ENCODE peak calls at places on chromosomes 11 and 22, in five cellular contexts. P, R, F, Q and Z are unnamed samples.

GRCh38 chr11:36164522-36165250 is 124.5 kb downstream of the COMMD9 start:
- DNase-seq in P (no peak), R (peak), F (no peak), Q (no peak), Z (no peak)

GRCh38 chr22:29217827-29218757 is 12.4 kb downstream of the EMID1 start:
- DNase-seq in P (no peak), R (no peak), F (no peak), Q (no peak), Z (no peak)

GRCh38 chr11:57244911-57245310 is 7.9 kb upstream of the APLNR start:
- DNase-seq in P (no peak), R (no peak), F (no peak), Q (no peak), Z (no peak)

GRCh38 chr11:129960216-129961214 is 42.1 kb downstream of the PRDM10 start:
- DNase-seq in P (peak), R (peak), F (no peak), Q (no peak), Z (peak)

GRCh38 chr11:71244116-71244815 is 8.1 kb downstream of the SHANK2 start:
- DNase-seq in P (no peak), R (peak), F (no peak), Q (no peak), Z (no peak)

GRCh38 chr22:38957046-38957770 is at the start of gene APOBEC3A:
- DNase-seq in P (no peak), R (no peak), F (no peak), Q (no peak), Z (no peak)

GRCh38 chr11:127003260-127003981 is 2.9 kb upstream of the KIRREL3 start:
- DNase-seq in P (peak), R (peak), F (no peak), Q (peak), Z (no peak)

GRCh38 chr11:129313588-129314288 is 61.9 kb upstream of the BARX2 start:
- DNase-seq in P (no peak), R (peak), F (no peak), Q (no peak), Z (no peak)

GRCh38 chr11:13602844-13603243 is 65.6 kb upstream of the FAR1 start:
- DNase-seq in P (no peak), R (no peak), F (no peak), Q (no peak), Z (no peak)

GRCh38 chr11:133576351-133576750 is 44.0 kb upstream of the OPCML start:
- DNase-seq in P (no peak), R (no peak), F (no peak), Q (peak), Z (no peak)

GRCh38 chr11:119315139-119316016 is 1.6 kb downstream of the MCAM start:
- DNase-seq in P (no peak), R (no peak), F (no peak), Q (no peak), Z (no peak)

GRCh38 chr11:79007811-79008294 is 433.0 kb downstream of the TENM4 start:
- DNase-seq in P (no peak), R (no peak), F (no peak), Q (no peak), Z (no peak)

GRCh38 chr11:43119275-43119970 is 192.4 kb upstream of the API5 start:
- DNase-seq in P (no peak), R (no peak), F (no peak), Q (no peak), Z (no peak)

GRCh38 chr11:133403900-133404299 is 128.4 kb downstream of the OPCML start:
- DNase-seq in P (no peak), R (no peak), F (no peak), Q (peak), Z (no peak)

GRCh38 chr22:44729391-44730012 is 22.9 kb upstream of the ARHGAP8 start:
- DNase-seq in P (no peak), R (peak), F (no peak), Q (no peak), Z (no peak)

GRCh38 chr22:21972293-21972779 is 10.3 kb downstream of the TOP3B start:
- DNase-seq in P (peak), R (peak), F (no peak), Q (peak), Z (peak)

GRCh38 chr11:73507086-73507485 is 90.8 kb downstream of the FAM168A start:
- DNase-seq in P (no peak), R (peak), F (no peak), Q (no peak), Z (no peak)

GRCh38 chr11:1125803-1126202 is 31.9 kb upstream of the MUC5AC start:
- DNase-seq in P (no peak), R (no peak), F (no peak), Q (no peak), Z (no peak)

GRCh38 chr11:9624448-9624847 is 39.4 kb upstream of the SWAP70 start:
- DNase-seq in P (no peak), R (no peak), F (no peak), Q (no peak), Z (no peak)

GRCh38 chr22:42280140-42280539 is 9.7 kb upstream of the TCF20 start:
- DNase-seq in P (no peak), R (no peak), F (no peak), Q (no peak), Z (no peak)

GRCh38 chr22:36160499-36160942 is at the start of gene APOL3:
- DNase-seq in P (no peak), R (peak), F (no peak), Q (no peak), Z (no peak)

GRCh38 chr22:37043828-37044538 is 7.6 kb upstream of the KCTD17 start:
- DNase-seq in P (peak), R (peak), F (no peak), Q (peak), Z (peak)

GRCh38 chr11:116485425-116485824 is 287.4 kb downstream of the BUD13 start:
- DNase-seq in P (no peak), R (no peak), F (no peak), Q (no peak), Z (peak)

GRCh38 chr11:116558504-116559252 is 214.1 kb downstream of the BUD13 start:
- DNase-seq in P (no peak), R (peak), F (no peak), Q (no peak), Z (no peak)

GRCh38 chr22:40040927-40041326 is 46.2 kb downstream of the FAM83F start:
- DNase-seq in P (no peak), R (no peak), F (no peak), Q (peak), Z (no peak)

GRCh38 chr22:50035976-50036375 is 22.1 kb downstream of the TTLL8 start:
- DNase-seq in P (no peak), R (no peak), F (no peak), Q (no peak), Z (no peak)

GRCh38 chr11:92125316-92125715 is 99.3 kb upstream of the FAT3 start:
- DNase-seq in P (no peak), R (no peak), F (no peak), Q (no peak), Z (no peak)

GRCh38 chr11:95138448-95138847 is 48.8 kb downstream of the ENDOD1 start:
- DNase-seq in P (no peak), R (no peak), F (no peak), Q (peak), Z (no peak)

GRCh38 chr11:19763315-19763714 is 50.7 kb downstream of the NAV2 start:
- DNase-seq in P (no peak), R (no peak), F (no peak), Q (no peak), Z (no peak)

GRCh38 chr11:134207538-134208239 is 16.1 kb downstream of the NCAPD3 start:
- DNase-seq in P (no peak), R (no peak), F (no peak), Q (peak), Z (peak)

GRCh38 chr11:73648629-73649046 is 2.3 kb downstream of the PLEKHB1 start:
- DNase-seq in P (no peak), R (no peak), F (no peak), Q (no peak), Z (peak)

GRCh38 chr11:59754494-59754858 is 700 bp upstream of the STX3 start:
- DNase-seq in P (no peak), R (peak), F (no peak), Q (peak), Z (no peak)

GRCh38 chr11:19821412-19821875 is 108.8 kb downstream of the NAV2 start:
- DNase-seq in P (no peak), R (no peak), F (no peak), Q (no peak), Z (peak)

GRCh38 chr22:44462246-44463015 is 35.6 kb downstream of the RTL6 start:
- DNase-seq in P (no peak), R (no peak), F (no peak), Q (no peak), Z (no peak)

GRCh38 chr22:20021196-20022181 is 579 bp downstream of the TANGO2 start:
- DNase-seq in P (no peak), R (peak), F (no peak), Q (peak), Z (peak)

GRCh38 chr11:121132211-121132976 is 31.4 kb downstream of the TECTA start:
- DNase-seq in P (peak), R (no peak), F (no peak), Q (no peak), Z (no peak)

GRCh38 chr11:121127809-121128208 is 26.8 kb downstream of the TECTA start:
- DNase-seq in P (no peak), R (no peak), F (no peak), Q (no peak), Z (no peak)

GRCh38 chr11:121131656-121132055 is 30.6 kb downstream of the TECTA start:
- DNase-seq in P (no peak), R (no peak), F (no peak), Q (no peak), Z (no peak)

GRCh38 chr11:121133046-121133445 is 32.0 kb downstream of the TECTA start:
- DNase-seq in P (no peak), R (no peak), F (no peak), Q (no peak), Z (no peak)

GRCh38 chr11:121129362-121130340 is 28.6 kb downstream of the TECTA start:
- DNase-seq in P (no peak), R (no peak), F (no peak), Q (no peak), Z (no peak)
- TF ChIP-seq MAFK in P (no peak), R (no peak), F (no peak), Q (no peak), Z (no peak)

DNA sequence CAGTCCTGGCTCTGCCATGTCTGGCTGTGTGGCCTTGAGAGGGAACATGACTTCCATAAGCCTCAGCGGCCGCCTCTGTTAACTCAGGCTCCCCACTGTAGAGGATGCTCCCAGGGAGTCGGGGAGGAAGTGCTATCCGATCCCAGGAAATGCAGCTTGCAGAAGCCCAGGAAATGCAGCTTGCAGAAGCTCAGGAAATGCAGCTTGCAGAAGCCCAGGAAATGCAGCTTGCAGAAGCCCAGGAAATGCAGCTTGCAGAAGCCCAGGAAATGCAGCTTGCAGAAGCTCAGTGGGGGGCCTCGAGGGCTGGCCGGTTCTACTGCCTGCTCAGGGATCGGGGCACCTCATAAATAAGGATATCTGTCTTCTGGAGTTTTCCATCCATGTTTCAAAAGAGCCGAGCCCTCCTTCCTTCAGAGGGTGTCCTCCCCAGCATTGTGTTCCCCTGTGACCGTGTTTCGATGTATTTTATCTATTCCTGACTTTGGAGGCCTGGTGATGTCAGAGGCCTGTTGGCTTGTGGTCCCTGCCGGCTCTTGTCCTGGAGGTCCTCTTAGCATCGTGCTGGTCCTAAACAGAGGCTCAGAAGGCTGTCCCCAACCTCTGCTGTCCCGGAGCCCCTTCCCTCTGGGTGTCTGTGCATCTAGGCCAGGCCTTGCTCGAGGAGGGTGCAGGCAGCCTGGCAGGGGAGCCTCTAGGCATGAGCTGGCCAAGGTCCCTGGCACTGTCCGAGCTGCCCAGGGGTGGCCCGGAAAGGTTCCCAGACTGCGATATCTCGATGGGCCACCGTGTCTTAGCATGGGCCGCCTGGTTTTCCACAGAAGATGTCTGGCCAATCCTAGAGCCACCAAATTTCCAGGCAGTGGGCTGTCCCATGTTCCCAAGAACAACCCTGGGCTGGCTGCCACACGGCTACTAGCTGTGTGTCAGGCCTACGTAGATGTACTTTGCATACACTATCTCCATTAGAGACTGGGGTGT is 24.9 kb upstream of the SMIM38 start:
- DNase-seq in P (no peak), R (no peak), F (no peak), Q (no peak), Z (no peak)
- TF ChIP-seq MAFK in P (no peak), R (no peak), F (no peak), Q (no peak), Z (no peak)

GRCh38 chr11:118046964-118047700 is 29.7 kb upstream of the TMPRSS4 start:
- DNase-seq in P (no peak), R (no peak), F (no peak), Q (no peak), Z (no peak)

GRCh38 chr11:118047749-118048148 is 29.1 kb upstream of the TMPRSS4 start:
- DNase-seq in P (no peak), R (no peak), F (no peak), Q (no peak), Z (no peak)

GRCh38 chr11:118050208-118050891 is 26.5 kb upstream of the TMPRSS4 start:
- DNase-seq in P (no peak), R (no peak), F (no peak), Q (no peak), Z (no peak)

GRCh38 chr11:118049771-118050170 is 27.1 kb upstream of the TMPRSS4 start:
- DNase-seq in P (no peak), R (no peak), F (no peak), Q (no peak), Z (no peak)

DNA sequence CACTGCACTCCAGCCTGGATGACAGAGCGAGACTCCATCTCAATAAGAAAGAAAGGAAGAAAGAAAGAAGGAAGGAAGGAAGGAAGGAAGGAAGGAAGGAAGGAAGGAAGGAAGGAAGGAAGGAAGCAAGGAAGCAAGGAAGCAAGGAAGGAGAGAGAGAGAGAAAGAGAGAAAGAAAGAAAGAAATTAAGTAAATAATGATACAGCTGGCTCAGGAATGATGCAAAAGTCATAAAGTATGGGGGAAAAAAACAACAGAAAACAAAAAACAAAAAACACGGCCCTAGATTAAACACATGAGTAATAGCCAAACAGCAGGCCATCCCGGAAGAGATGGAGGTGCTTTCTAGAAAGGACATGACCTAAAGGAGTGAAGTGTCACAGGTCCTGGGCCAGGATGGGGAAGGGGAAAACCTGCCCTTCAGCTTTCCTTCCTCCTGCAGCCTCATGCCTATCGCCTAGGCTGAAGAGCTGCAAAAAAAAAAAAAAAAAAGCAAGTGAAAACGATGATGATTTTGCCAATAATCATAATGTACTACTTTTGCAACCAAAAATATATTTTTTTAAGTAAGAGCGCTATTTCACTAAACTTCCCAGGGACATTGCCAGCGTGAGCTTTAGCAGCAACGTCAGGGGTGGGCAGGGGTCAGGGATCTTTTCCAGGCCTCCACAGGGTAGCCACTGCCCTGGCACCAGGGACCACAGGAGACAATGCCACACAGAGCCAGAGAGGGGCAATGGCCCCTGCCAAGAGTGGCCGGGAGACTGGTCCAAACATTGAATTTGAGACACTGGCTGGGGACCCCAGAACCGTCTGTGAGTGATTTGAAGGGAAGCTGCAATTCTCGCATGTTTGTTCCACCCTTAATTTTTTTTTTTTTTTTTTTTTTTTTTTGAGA is 28.2 kb upstream of the TMPRSS4 start:
- DNase-seq in P (no peak), R (no peak), F (no peak), Q (no peak), Z (no peak)
- TF ChIP-seq MAFK in P (no peak), R (no peak), F (no peak), Q (no peak), Z (no peak)

DNA sequence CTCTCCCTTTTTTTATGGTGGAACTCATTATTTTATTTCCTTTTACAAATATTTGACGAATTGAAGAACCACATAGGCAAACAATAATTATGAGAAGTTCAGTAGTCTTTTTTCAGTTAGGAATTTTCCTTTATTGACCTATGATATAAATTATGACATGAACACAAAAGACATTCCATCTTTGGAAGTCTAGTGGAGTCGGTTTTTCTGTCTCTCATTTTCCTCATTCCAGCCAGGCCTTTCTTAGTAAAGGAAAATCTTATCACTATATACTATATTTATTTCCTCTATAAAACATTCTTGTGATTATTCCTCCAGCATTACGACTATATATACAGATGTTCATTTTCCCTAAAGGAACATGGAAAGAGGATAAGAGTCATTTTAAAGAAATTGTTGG is 1046.1 kb downstream of the DLG2 start:
- DNase-seq in P (no peak), R (no peak), F (no peak), Q (no peak), Z (no peak)
- TF ChIP-seq MAFK in P (no peak), R (no peak), F (no peak), Q (no peak), Z (no peak)

DNA sequence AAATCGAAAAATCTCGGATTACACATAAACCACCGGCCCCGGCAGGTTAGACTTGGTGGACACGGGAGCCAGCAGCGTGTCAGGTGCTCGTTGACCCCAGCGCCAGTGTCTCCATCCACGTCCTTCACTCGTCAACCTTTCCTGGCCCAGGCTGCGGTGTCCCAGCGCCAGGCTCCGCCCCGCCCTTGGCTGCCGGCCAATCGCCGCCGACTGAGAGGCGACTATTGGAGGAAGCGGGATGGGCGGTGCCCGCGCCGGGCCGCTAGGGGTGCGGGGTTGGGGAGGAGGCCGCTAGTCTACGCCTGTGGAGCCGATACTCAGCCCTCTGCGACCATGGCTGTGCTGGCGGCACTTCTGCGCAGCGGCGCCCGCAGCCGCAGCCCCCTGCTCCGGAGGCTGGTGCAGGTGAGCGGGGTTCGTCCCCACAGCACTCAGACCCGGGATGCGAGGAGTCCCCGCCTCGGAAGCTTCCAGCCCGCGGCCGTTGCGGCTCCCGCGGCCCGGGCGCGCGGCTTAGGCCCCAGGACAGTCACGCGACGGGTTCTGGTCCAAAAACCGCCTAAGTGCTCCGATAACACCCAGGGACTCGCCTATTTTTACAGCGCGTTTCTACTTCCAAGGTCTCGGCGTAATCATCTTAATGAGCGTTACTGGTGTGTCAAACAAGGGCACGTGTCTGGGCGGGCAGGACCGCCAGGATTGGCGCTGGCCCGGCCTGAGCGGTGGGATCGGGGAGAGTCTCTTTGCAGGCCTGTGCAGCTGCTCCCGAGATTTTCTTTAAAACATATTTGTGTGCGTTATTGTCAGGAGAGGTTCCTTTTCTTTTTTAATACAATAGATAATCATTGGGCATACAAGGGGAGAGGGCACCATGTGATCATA is at the start of gene ACAT1:
- DNase-seq in P (peak), R (peak), F (peak), Q (peak), Z (peak)
- TF ChIP-seq MAFK in P (no peak), R (no peak), F (no peak), Q (no peak), Z (no peak)

DNA sequence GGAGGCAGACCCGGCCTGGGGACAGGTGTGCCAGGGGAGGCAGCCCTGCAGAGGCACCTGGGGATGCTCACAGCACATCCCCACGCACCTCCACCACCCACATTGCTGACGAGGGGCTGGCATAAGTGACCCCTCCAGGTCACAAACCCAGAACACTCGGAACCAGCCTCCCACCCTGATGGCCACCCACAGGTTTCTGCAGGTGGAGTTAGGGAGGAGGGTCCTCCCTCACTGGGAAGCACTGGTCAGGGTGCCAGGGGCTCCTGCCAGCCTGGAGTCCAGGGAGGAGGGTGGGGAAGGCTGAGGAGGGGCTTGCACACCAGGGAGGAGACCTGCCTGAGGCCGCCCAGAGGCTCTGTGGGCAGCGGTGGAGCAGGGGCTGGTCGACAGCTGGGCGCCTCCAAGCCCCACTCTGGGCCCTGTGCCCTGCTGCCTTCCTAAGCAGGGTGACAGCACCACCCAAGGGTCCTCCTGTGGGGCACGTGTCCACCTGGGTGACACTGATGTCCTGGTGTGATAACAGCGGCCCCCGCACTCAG is 51.0 kb upstream of the CARS1 start:
- DNase-seq in P (no peak), R (no peak), F (no peak), Q (no peak), Z (no peak)
- TF ChIP-seq MAFK in P (no peak), R (no peak), F (no peak), Q (no peak), Z (no peak)